ENCODE peak calls at places on chromosomes 13 and 19, in six cellular contexts. D, Z, L, Q, H and N are unnamed samples. For H3K4me1 and H3K36me3, the result is how much of the 10 kb centered on the place peaks cover.

GRCh38 chr13:40494932-40495619 is 171.4 kb downstream of the FOXO1 start:
- DNase-seq in L (no peak), D (no peak), Q (no peak), Z (no peak), H (no peak), N (no peak)

GRCh38 chr13:29369060-29369743 is 226.3 kb downstream of the SLC7A1 start:
- DNase-seq in Q (no peak), Z (peak), H (no peak), D (no peak), L (no peak), N (no peak)

GRCh38 chr19:15926484-15926883 is 7.8 kb downstream of the CYP4F11 start:
- DNase-seq in H (no peak), D (no peak), Z (no peak), L (no peak), Q (no peak), N (no peak)

GRCh38 chr13:96792736-96793444 is 201.4 kb downstream of the OXGR1 start:
- DNase-seq in L (no peak), H (no peak), Z (no peak), D (no peak), Q (no peak), N (no peak)

GRCh38 chr19:5572556-5573286 is 5.0 kb upstream of the TINCR start:
- DNase-seq in D (no peak), H (no peak), Q (no peak), L (no peak), Z (no peak), N (peak)

GRCh38 chr13:40390290-40391008 is 276.0 kb downstream of the FOXO1 start:
- DNase-seq in Z (no peak), L (no peak), Q (no peak), D (no peak), H (peak), N (no peak)

GRCh38 chr19:45076029-45076850 is at the start of gene ZNF296:
- DNase-seq in H (no peak), Q (peak), L (peak), Z (peak), D (peak), N (peak)

GRCh38 chr19:662207-662961 is 630 bp downstream of the RNF126 start:
- DNase-seq in Q (no peak), H (no peak), D (peak), Z (peak), L (peak), N (peak)

GRCh38 chr19:8506402-8506957 is 4.0 kb upstream of the PRAM1 start:
- DNase-seq in Z (peak), L (no peak), D (peak), H (no peak), Q (no peak), N (no peak)

GRCh38 chr19:48815870-48816501 is 5.2 kb upstream of the BCAT2 start:
- DNase-seq in D (peak), Q (no peak), Z (peak), L (no peak), H (no peak), N (no peak)

GRCh38 chr13:99932912-99933311 is 38.7 kb downstream of the ZIC5 start:
- DNase-seq in Z (no peak), H (no peak), L (no peak), D (no peak), Q (no peak), N (no peak)

GRCh38 chr19:44617481-44617880 is 4.1 kb downstream of the IGSF23 start:
- DNase-seq in H (no peak), L (no peak), D (no peak), Z (no peak), Q (no peak), N (no peak)

GRCh38 chr19:29812080-29812880 is 489 bp downstream of the CCNE1 start:
- DNase-seq in Z (peak), L (no peak), H (no peak), D (peak), Q (no peak), N (peak)

GRCh38 chr19:49718511-49718910 is 27.6 kb downstream of the CPT1C start:
- DNase-seq in D (no peak), Q (no peak), L (no peak), H (no peak), Z (peak), N (no peak)

GRCh38 chr13:41107584-41108014 is 25.0 kb downstream of the KBTBD6 start:
- DNase-seq in H (no peak), Q (no peak), Z (peak), L (no peak), D (no peak), N (no peak)

GRCh38 chr19:33774751-33775150 is 21.9 kb upstream of the KCTD15 start:
- DNase-seq in H (no peak), D (no peak), L (no peak), Z (no peak), Q (no peak), N (no peak)

GRCh38 chr13:34748561-34748960 is 193.5 kb upstream of the NBEA start:
- DNase-seq in L (no peak), Q (no peak), Z (no peak), D (no peak), H (no peak), N (no peak)

GRCh38 chr19:17952041-17952976 is 14.6 kb upstream of the KCNN1 start:
- DNase-seq in Z (peak), H (no peak), L (no peak), D (peak), Q (no peak), N (no peak)
- H3K4me1 ChIP-seq in Z (under half), H (under half), L (under half), D (half or more), Q (under half), N (under half)

GRCh38 chr13:30639671-30640070 is 22.0 kb downstream of the USPL1 start:
- DNase-seq in Q (no peak), D (no peak), H (no peak), L (no peak), Z (no peak), N (no peak)

GRCh38 chr13:30634838-30635237 is 17.1 kb downstream of the USPL1 start:
- DNase-seq in D (no peak), H (no peak), L (no peak), Z (no peak), Q (no peak), N (no peak)

GRCh38 chr13:30638301-30638700 is 20.6 kb downstream of the USPL1 start:
- DNase-seq in Q (no peak), Z (no peak), H (no peak), L (no peak), D (no peak), N (no peak)
- H3K36me3 ChIP-seq in Q (under half), Z (under half), H (under half), L (under half), D (half or more), N (under half)

DNA sequence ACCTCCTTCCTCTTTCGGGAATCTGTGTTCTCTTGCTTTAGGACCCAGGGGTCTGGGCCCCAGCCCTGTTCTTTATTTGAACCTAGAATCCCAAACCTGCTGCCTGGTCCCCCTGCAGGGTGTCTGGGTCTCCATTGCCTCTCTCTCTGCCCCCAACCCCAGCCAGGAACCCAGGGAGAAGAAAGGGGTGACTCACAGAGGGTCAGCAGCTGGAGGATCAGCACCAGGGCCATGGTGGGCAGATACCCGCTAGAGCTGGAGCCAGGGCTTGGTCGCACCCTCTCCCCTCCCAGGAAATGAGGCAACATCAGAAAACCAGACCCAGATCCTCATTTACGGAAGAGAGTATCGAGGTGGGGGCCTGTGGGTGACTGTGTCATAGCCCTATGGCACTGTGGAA is at the start of gene OSCAR:
- DNase-seq in D (no peak), Z (no peak), Q (no peak), L (no peak), H (no peak), N (no peak)
- TF ChIP-seq POLR2AphosphoS5 in D (no peak), Z (no peak), Q (no peak), L (no peak), H (no peak), N (no peak)

GRCh38 chr19:40539070-40539469 is 37.6 kb upstream of the SHKBP1 start:
- DNase-seq in L (no peak), Q (no peak), D (no peak), H (no peak), Z (peak), N (no peak)

GRCh38 chr19:40543029-40543597 is 33.6 kb upstream of the SHKBP1 start:
- DNase-seq in D (no peak), Z (no peak), H (no peak), Q (no peak), L (no peak), N (no peak)

DNA sequence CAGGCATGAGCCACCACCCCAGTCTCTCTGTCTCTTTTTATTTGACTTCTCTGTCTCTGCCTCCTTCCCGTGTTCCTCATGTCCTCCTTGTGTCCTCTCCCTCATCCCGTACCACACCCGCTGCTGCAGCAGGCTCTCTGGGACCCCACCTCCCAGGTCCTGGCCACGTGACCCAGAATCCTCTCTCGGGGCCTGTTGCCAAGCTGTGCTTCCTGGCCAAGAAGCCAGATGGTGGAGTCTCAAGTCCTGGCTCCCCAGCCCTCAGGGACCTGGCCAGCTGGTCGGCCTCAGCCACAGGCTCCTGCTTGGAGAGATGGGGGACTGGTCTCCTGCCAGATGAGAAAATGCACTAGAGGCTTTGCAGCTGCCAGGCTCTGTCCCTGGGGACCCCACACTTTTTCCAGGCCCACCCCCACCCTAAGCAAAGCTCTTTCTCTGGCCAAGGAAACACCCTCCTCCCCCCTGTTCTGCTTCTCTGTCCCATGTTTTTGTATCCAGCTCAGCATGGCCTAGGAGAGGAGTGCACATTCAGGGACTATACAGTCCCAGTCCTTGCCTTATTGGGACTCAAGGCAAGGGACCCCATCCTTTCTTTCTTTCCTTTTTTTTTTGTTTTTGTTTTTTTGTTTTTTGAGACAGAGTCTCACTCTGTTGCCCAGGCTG is 34.3 kb upstream of the SHKBP1 start:
- DNase-seq in D (no peak), Z (no peak), Q (no peak), H (peak), L (peak), N (peak)
- H3K4me1 ChIP-seq in D (under half), Z (under half), Q (under half), H (under half), L (under half), N (under half)

GRCh38 chr13:77213644-77214043 is 113.2 kb downstream of the MYCBP2 start:
- DNase-seq in H (no peak), Q (no peak), L (no peak), Z (no peak), D (peak), N (no peak)

GRCh38 chr13:77219401-77219800 is 107.5 kb downstream of the MYCBP2 start:
- DNase-seq in Z (no peak), D (no peak), H (no peak), Q (no peak), L (no peak), N (no peak)

GRCh38 chr13:77222000-77222690 is 104.7 kb downstream of the MYCBP2 start:
- DNase-seq in Z (no peak), H (no peak), D (no peak), Q (no peak), L (no peak), N (no peak)

GRCh38 chr13:77215543-77215942 is 111.4 kb downstream of the MYCBP2 start:
- DNase-seq in H (no peak), Z (no peak), D (no peak), Q (no peak), L (no peak), N (no peak)

DNA sequence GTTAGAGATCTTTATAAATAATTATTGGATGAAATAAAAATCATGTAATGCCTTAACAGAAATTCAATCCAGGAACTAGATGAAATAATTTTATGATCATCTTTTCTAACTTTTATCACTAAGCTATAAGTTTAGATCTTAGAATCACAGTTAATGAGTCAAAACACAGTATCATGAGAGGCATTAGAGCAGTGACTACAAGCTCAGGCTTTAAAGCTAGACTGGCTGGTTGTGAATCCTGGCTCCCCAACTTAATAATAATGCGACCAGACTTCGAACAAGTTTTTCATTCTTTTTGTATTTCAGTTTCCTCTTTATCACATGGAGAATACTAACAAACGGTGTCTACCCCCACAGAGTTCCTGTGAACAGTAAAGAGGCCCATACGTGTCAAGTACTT is 108.6 kb downstream of the MYCBP2 start:
- DNase-seq in Q (no peak), Z (no peak), D (no peak), H (no peak), L (no peak), N (no peak)
- H3K36me3 ChIP-seq in Q (under half), Z (under half), D (under half), H (under half), L (half or more), N (under half)

DNA sequence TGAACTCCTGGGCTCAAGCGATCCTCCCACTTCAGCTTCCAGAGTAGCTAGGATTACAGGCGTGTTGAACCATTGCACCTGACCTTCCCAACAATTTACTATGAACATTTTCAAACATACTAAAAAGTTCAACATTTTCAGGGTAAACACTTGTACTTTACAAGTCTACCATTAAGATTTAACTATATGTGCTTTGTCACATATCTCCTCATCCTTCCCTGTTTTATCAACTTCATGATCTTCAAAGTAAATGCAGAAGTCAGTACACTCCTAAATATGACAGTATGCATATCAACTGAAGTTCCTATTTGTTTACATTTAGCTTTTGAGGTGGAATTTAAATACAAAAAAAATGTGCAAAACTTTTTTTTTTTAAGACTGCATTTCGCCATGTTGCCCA is 18.6 kb downstream of the LNX2 start:
- DNase-seq in L (no peak), H (no peak), Q (no peak), Z (no peak), D (no peak), N (no peak)
- TF ChIP-seq POLR2AphosphoS5 in L (no peak), H (no peak), Q (no peak), Z (no peak), D (no peak), N (no peak)